ENCODE peak calls at places on chromosome 20, in five cellular contexts. R is colonic mucosa, I is heart left ventricle, N is breast epithelium, K is progenitor cell of endocrine pancreas. H is an unnamed sample.

GRCh38 chr20:3168079-3168828 is 5.1 kb downstream of the LZTS3 start:
- DNase-seq in I (no peak), R (peak; percentile 73), K (peak; percentile 54), N (no peak), H (peak; percentile 39)

GRCh38 chr20:63696311-63696627 is 183 bp upstream of the TNFRSF6B start:
- DNase-seq in I (no peak), K (no peak), N (no peak), R (peak; percentile 64), H (no peak)

GRCh38 chr20:43102394-43102793 is 87.3 kb downstream of the PTPRT start:
- DNase-seq in K (no peak), N (no peak), R (no peak), I (no peak), H (peak; percentile 27)

GRCh38 chr20:44074252-44075151 is 112.5 kb downstream of the JPH2 start:
- DNase-seq in R (no peak), N (peak; percentile 46), K (no peak), I (peak; percentile 41), H (no peak)

GRCh38 chr20:32281711-32282110 is 4.3 kb downstream of the KIF3B start:
- DNase-seq in R (no peak), K (no peak), N (no peak), I (no peak), H (no peak)

GRCh38 chr20:35616465-35617396 is 1.1 kb downstream of the SPAG4 start:
- DNase-seq in N (peak; percentile 80), I (peak; percentile 98), R (peak; percentile 94), K (peak; percentile 30), H (peak; percentile 70)

GRCh38 chr20:62712606-62713005 is 4.0 kb downstream of the NTSR1 start:
- DNase-seq in N (no peak), I (no peak), R (no peak), K (no peak), H (no peak)

GRCh38 chr20:210809-211502 is 16.1 kb upstream of the DEFB129 start:
- DNase-seq in R (no peak), I (no peak), N (no peak), K (no peak), H (no peak)

GRCh38 chr20:46994341-46994740 is 99.7 kb downstream of the EYA2 start:
- DNase-seq in K (no peak), N (no peak), I (no peak), R (no peak), H (no peak)

GRCh38 chr20:12874933-12875332 is 133.8 kb upstream of the SPTLC3 start:
- DNase-seq in R (no peak), K (no peak), N (no peak), I (no peak), H (no peak)

GRCh38 chr20:16491277-16491912 is 81.9 kb downstream of the KIF16B start:
- DNase-seq in R (no peak), N (no peak), I (no peak), K (no peak), H (no peak)

GRCh38 chr20:31595654-31596411 is 9.3 kb upstream of the ID1 start:
- DNase-seq in R (peak; percentile 86), N (peak; percentile 72), K (no peak), I (peak; percentile 89), H (peak; percentile 60)

GRCh38 chr20:47907031-47907670 is 121.9 kb upstream of the SULF2 start:
- DNase-seq in I (no peak), R (no peak), N (no peak), K (no peak), H (no peak)

GRCh38 chr20:52852695-52853094 is 119.5 kb upstream of the TSHZ2 start:
- DNase-seq in K (no peak), R (no peak), I (no peak), N (no peak), H (no peak)

GRCh38 chr20:46683939-46684750 is 5.1 kb downstream of the TP53RK start:
- DNase-seq in R (peak; percentile 53), K (no peak), N (no peak), I (peak; percentile 26), H (peak; percentile 67)

GRCh38 chr20:63547484-63548480 is at the start of gene SRMS:
- DNase-seq in I (no peak), R (no peak), K (no peak), N (no peak), H (no peak)

GRCh38 chr20:63785646-63786255 is 45.3 kb downstream of the ZBTB46 start:
- DNase-seq in N (no peak), I (no peak), R (no peak), K (no peak), H (no peak)

GRCh38 chr20:47456952-47457724 is 44.5 kb upstream of the NCOA3 start:
- DNase-seq in K (no peak), R (no peak), N (no peak), I (no peak), H (no peak)

GRCh38 chr20:63775096-63775978 is 35.8 kb downstream of the SLC2A4RG start:
- DNase-seq in I (no peak), K (peak; percentile 89), N (no peak), R (no peak), H (peak; percentile 96)

GRCh38 chr20:31566658-31567379 is 38.3 kb upstream of the ID1 start:
- DNase-seq in R (no peak), N (no peak), K (no peak), I (no peak), H (no peak)

GRCh38 chr20:58688414-58688813 is 4.2 kb upstream of the NPEPL1 start:
- DNase-seq in N (no peak), I (no peak), R (no peak), K (no peak), H (no peak)

GRCh38 chr20:3744806-3745685 is 12.6 kb downstream of the HSPA12B start:
- DNase-seq in R (peak; percentile 70), I (peak; percentile 63), N (no peak), K (no peak), H (peak; percentile 86)

GRCh38 chr20:45014671-45015415 is 48.5 kb downstream of the STK4 start:
- DNase-seq in I (no peak), R (no peak), K (no peak), N (no peak), H (no peak)

GRCh38 chr20:47857142-47857993 is 72.1 kb upstream of the SULF2 start:
- DNase-seq in K (no peak), N (no peak), I (peak; percentile 52), R (no peak), H (peak; percentile 72)

GRCh38 chr20:12394786-12395185 is 477.1 kb downstream of the BTBD3 start:
- DNase-seq in I (no peak), N (no peak), K (no peak), R (no peak), H (no peak)

GRCh38 chr20:13771853-13772453 is 12.8 kb downstream of the ESF1 start:
- DNase-seq in R (no peak), N (no peak), I (no peak), K (no peak), H (no peak)

GRCh38 chr20:17966432-17967312 is 1.9 kb downstream of the SNX5 start:
- DNase-seq in K (no peak), R (no peak), N (no peak), I (no peak), H (no peak)

GRCh38 chr20:61933481-61933950 is 132.2 kb downstream of the TAF4 start:
- DNase-seq in R (no peak), K (no peak), I (no peak), N (peak; percentile 27), H (no peak)

DNA sequence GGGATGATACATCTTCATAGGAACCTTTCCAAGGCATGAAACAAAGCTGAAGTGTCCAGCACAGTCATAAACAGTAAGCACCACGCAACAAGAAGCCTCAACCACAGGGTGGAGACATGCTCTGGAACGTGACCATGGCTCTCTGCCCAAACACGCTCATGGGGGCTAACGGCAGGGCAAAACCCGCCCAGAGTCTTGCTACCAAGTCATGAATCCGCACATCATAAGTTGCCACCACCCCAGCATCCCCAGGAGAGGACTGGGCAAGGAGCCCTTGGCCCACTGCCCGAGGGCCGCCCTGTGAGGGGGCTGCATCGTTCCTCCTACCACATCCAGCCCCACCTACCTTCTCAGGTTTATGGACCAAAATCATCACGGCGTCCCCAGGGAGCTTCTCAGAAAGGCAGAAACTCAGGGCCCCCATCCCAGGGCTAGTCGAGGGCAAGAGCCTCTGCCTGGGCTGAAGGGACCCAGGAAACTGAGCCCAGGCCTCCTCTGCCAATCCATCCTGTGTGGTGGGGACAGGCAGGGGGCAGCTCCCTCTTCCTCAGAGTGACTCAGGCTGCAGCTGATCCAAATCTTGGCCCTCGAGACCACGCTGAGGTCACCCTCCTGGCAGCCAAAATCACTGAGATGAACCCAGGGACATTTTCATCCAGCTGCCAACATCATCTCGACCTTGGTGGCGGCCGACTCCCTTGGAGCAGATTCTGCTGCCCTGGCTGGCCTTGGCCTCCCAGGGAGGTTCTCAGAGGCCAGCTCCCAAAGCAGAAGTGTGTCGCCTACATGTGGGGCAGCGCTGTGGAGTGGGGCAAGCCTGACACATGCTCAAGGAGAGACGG is 42.6 kb downstream of the BMP7 start:
- DNase-seq in N (no peak), K (no peak), R (peak; percentile 28), I (no peak), H (no peak)
- TF ChIP-seq CTCF in N (no peak), K (no peak), R (no peak), I (no peak), H (no peak)

DNA sequence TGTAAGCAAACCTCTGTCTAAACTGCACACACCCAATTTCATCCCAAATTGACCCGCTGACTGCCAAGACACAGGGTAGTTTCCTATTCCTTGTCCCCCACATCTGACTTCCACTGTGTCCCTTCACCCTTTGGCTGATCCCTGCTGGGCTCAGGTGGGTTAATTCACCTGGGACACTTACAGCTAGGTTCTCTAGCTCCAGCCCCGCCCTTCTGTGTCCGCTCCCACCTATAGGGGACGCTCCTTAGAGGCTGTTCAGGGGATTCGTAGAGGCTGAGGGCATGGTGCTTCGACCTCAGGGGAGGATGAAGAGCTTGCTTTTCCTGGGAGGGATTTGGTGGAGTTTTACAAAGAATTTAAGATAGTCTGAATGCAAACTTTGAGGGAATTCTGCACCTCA is 4.0 kb upstream of the CD93 start:
- DNase-seq in R (no peak), K (no peak), I (no peak), N (no peak), H (no peak)
- TF ChIP-seq CTCF in R (no peak), K (peak; percentile 10), I (no peak), N (no peak), H (no peak)

GRCh38 chr20:11229772-11230171 is 556.0 kb upstream of the JAG1 start:
- DNase-seq in K (no peak), N (no peak), R (no peak), I (peak; percentile 50), H (no peak)

GRCh38 chr20:11232896-11233295 is 559.1 kb upstream of the JAG1 start:
- DNase-seq in I (no peak), N (no peak), R (no peak), K (no peak), H (no peak)

GRCh38 chr20:11234181-11234969 is 560.6 kb upstream of the JAG1 start:
- DNase-seq in K (no peak), N (no peak), R (no peak), I (no peak), H (no peak)

GRCh38 chr20:11232249-11232648 is 558.5 kb upstream of the JAG1 start:
- DNase-seq in N (no peak), R (no peak), K (no peak), I (no peak), H (no peak)

DNA sequence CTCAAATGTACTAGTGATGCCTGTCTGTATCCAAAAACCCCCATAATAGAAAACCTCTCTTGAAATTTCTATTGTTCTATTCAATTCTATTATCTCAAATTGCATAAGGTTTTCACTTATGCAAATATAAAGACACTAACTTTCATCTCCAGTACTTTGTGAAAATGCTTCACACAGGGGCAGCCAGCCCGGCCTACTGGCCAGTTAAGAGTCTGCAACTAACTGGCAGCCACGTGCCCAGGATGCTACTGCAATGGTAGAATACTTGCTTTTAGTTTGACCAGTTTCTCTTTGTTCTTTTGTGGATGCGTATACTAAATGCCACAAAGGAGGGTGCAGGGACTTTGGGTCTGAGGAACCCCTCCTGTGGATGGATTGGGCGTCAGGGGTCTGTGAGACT is 557.9 kb upstream of the JAG1 start:
- DNase-seq in K (no peak), R (no peak), N (no peak), I (no peak), H (no peak)
- TF ChIP-seq CTCF in K (no peak), R (no peak), N (no peak), I (no peak), H (no peak)

GRCh38 chr20:51363378-51363777 is 179.1 kb downstream of the NFATC2 start:
- DNase-seq in R (no peak), K (no peak), I (no peak), N (no peak), H (no peak)
- TF ChIP-seq CTCF in R (no peak), K (no peak), I (no peak), N (no peak), H (no peak)

H was measured in nephron progenitor cell.